ENCODE peak calls at places on chromosomes 16 and 17, in eight cellular contexts. One of them, this sample, is unnamed.

GRCh38 chr16:86897486-86897885 is 319.1 kb downstream of the FOXL1 start:
- DNase-seq in A549: no peak
- DNase-seq in Karpas-422: no peak
- DNase-seq in stimulated activated naive CD8-positive, alpha-beta T cell treated with anti-CD3 and anti-CD28 coated beads, Interleukin-15, Interleukin-2, amounts not matched to agents 100 U/mL and 50 U/mL, for 24 hours: no peak
- DNase-seq in stimulated activated CD4-positive, alpha-beta T cell treated with anti-CD3 and anti-CD28 coated beads, Interleukin-1b, Interleukin-23, amount 100 ng/mL, for 24 hours: no peak
- DNase-seq in skeletal muscle cell: no peak
- DNase-seq in Kasumi-1: no peak
- DNase-seq in RCC 7860: no peak
- DNase-seq in this sample: no peak

GRCh38 chr17:61684818-61685217 is 93.8 kb upstream of the NACA2 start:
- DNase-seq in A549: no peak
- DNase-seq in Karpas-422: no peak
- DNase-seq in stimulated activated naive CD8-positive, alpha-beta T cell treated with anti-CD3 and anti-CD28 coated beads, Interleukin-15, Interleukin-2, amounts not matched to agents 100 U/mL and 50 U/mL, for 24 hours: no peak
- DNase-seq in stimulated activated CD4-positive, alpha-beta T cell treated with anti-CD3 and anti-CD28 coated beads, Interleukin-1b, Interleukin-23, amount 100 ng/mL, for 24 hours: no peak
- DNase-seq in skeletal muscle cell: no peak
- DNase-seq in Kasumi-1: no peak
- DNase-seq in RCC 7860: no peak
- DNase-seq in this sample: no peak

GRCh38 chr16:1474471-1474795 is 395 bp downstream of the CLCN7 start:
- DNase-seq in A549: no peak
- DNase-seq in Karpas-422: no peak
- DNase-seq in stimulated activated naive CD8-positive, alpha-beta T cell treated with anti-CD3 and anti-CD28 coated beads, Interleukin-15, Interleukin-2, amounts not matched to agents 100 U/mL and 50 U/mL, for 24 hours: no peak
- DNase-seq in stimulated activated CD4-positive, alpha-beta T cell treated with anti-CD3 and anti-CD28 coated beads, Interleukin-1b, Interleukin-23, amount 100 ng/mL, for 24 hours: no peak
- DNase-seq in skeletal muscle cell: no peak
- DNase-seq in Kasumi-1: no peak
- DNase-seq in RCC 7860: no peak
- DNase-seq in this sample: no peak

GRCh38 chr17:81682565-81683207 is 911 bp downstream of the ARL16 start:
- DNase-seq in A549: no peak
- DNase-seq in Karpas-422: no peak
- DNase-seq in stimulated activated naive CD8-positive, alpha-beta T cell treated with anti-CD3 and anti-CD28 coated beads, Interleukin-15, Interleukin-2, amounts not matched to agents 100 U/mL and 50 U/mL, for 24 hours: no peak
- DNase-seq in stimulated activated CD4-positive, alpha-beta T cell treated with anti-CD3 and anti-CD28 coated beads, Interleukin-1b, Interleukin-23, amount 100 ng/mL, for 24 hours: no peak
- DNase-seq in skeletal muscle cell: no peak
- DNase-seq in Kasumi-1: peak
- DNase-seq in RCC 7860: no peak
- DNase-seq in this sample: no peak

GRCh38 chr17:68861602-68862001 is 93.6 kb downstream of the ABCA8 start:
- DNase-seq in A549: no peak
- DNase-seq in Karpas-422: no peak
- DNase-seq in stimulated activated naive CD8-positive, alpha-beta T cell treated with anti-CD3 and anti-CD28 coated beads, Interleukin-15, Interleukin-2, amounts not matched to agents 100 U/mL and 50 U/mL, for 24 hours: no peak
- DNase-seq in stimulated activated CD4-positive, alpha-beta T cell treated with anti-CD3 and anti-CD28 coated beads, Interleukin-1b, Interleukin-23, amount 100 ng/mL, for 24 hours: no peak
- DNase-seq in skeletal muscle cell: no peak
- DNase-seq in Kasumi-1: no peak
- DNase-seq in RCC 7860: no peak
- DNase-seq in this sample: no peak

GRCh38 chr17:2975469-2975958 is 87.9 kb downstream of the OR1D5 start:
- DNase-seq in A549: no peak
- DNase-seq in Karpas-422: peak
- DNase-seq in stimulated activated naive CD8-positive, alpha-beta T cell treated with anti-CD3 and anti-CD28 coated beads, Interleukin-15, Interleukin-2, amounts not matched to agents 100 U/mL and 50 U/mL, for 24 hours: no peak
- DNase-seq in stimulated activated CD4-positive, alpha-beta T cell treated with anti-CD3 and anti-CD28 coated beads, Interleukin-1b, Interleukin-23, amount 100 ng/mL, for 24 hours: no peak
- DNase-seq in skeletal muscle cell: no peak
- DNase-seq in Kasumi-1: no peak
- DNase-seq in RCC 7860: peak
- DNase-seq in this sample: no peak

GRCh38 chr17:13931752-13932477 is 137.4 kb upstream of the COX10 start:
- DNase-seq in A549: no peak
- DNase-seq in Karpas-422: peak
- DNase-seq in stimulated activated naive CD8-positive, alpha-beta T cell treated with anti-CD3 and anti-CD28 coated beads, Interleukin-15, Interleukin-2, amounts not matched to agents 100 U/mL and 50 U/mL, for 24 hours: peak
- DNase-seq in stimulated activated CD4-positive, alpha-beta T cell treated with anti-CD3 and anti-CD28 coated beads, Interleukin-1b, Interleukin-23, amount 100 ng/mL, for 24 hours: no peak
- DNase-seq in skeletal muscle cell: peak
- DNase-seq in Kasumi-1: peak
- DNase-seq in RCC 7860: no peak
- DNase-seq in this sample: no peak

GRCh38 chr16:84177740-84178070 is 9.2 kb downstream of the TAF1C start:
- DNase-seq in A549: no peak
- DNase-seq in Karpas-422: no peak
- DNase-seq in stimulated activated naive CD8-positive, alpha-beta T cell treated with anti-CD3 and anti-CD28 coated beads, Interleukin-15, Interleukin-2, amounts not matched to agents 100 U/mL and 50 U/mL, for 24 hours: no peak
- DNase-seq in stimulated activated CD4-positive, alpha-beta T cell treated with anti-CD3 and anti-CD28 coated beads, Interleukin-1b, Interleukin-23, amount 100 ng/mL, for 24 hours: no peak
- DNase-seq in skeletal muscle cell: no peak
- DNase-seq in Kasumi-1: no peak
- DNase-seq in RCC 7860: peak
- DNase-seq in this sample: no peak

GRCh38 chr16:53945996-53946395 is 242.0 kb downstream of the FTO start:
- DNase-seq in A549: peak
- DNase-seq in Karpas-422: peak
- DNase-seq in stimulated activated naive CD8-positive, alpha-beta T cell treated with anti-CD3 and anti-CD28 coated beads, Interleukin-15, Interleukin-2, amounts not matched to agents 100 U/mL and 50 U/mL, for 24 hours: no peak
- DNase-seq in stimulated activated CD4-positive, alpha-beta T cell treated with anti-CD3 and anti-CD28 coated beads, Interleukin-1b, Interleukin-23, amount 100 ng/mL, for 24 hours: no peak
- DNase-seq in skeletal muscle cell: no peak
- DNase-seq in Kasumi-1: peak
- DNase-seq in RCC 7860: no peak
- DNase-seq in this sample: no peak